ENCODE peak calls at places on chromosomes 7 and 10, in four cellular contexts. O is neural crest cell, U is dorsolateral prefrontal cortex, S is GM20000. N is an unnamed sample.

GRCh38 chr10:79345241-79346011 is 1.8 kb upstream of the PPIF start:
- DNase-seq in U (no peak), S (no peak), O (no peak), N (no peak)

GRCh38 chr7:98981701-98982100 is 103.4 kb downstream of the TRRAP start:
- DNase-seq in O (no peak), U (no peak), S (no peak), N (no peak)

GRCh38 chr10:59177031-59177861 is 803 bp downstream of the PHYHIPL start:
- DNase-seq in O (peak), U (peak), S (peak), N (peak)

GRCh38 chr10:69057951-69058297 is 30.0 kb upstream of the SRGN start:
- DNase-seq in O (no peak), U (no peak), S (no peak), N (no peak)

GRCh38 chr7:138074121-138074520 is 2.1 kb upstream of the AKR1D1 start:
- DNase-seq in U (no peak), S (no peak), O (no peak), N (no peak)

GRCh38 chr7:69187824-69188335 is 410.4 kb upstream of the AUTS2 start:
- DNase-seq in O (no peak), U (no peak), S (no peak), N (no peak)

GRCh38 chr10:83801983-83802382 is 337.3 kb upstream of the GHITM start:
- DNase-seq in O (no peak), U (no peak), S (no peak), N (no peak)

GRCh38 chr7:131649003-131649541 is 92.6 kb upstream of the PODXL start:
- DNase-seq in U (no peak), S (no peak), O (no peak), N (no peak)

GRCh38 chr7:19984231-19984632 is 210.8 kb upstream of the TMEM196 start:
- DNase-seq in U (no peak), S (no peak), O (no peak), N (no peak)

GRCh38 chr7:45882465-45882810 is 5.8 kb upstream of the IGFBP1 start:
- DNase-seq in S (no peak), O (no peak), U (no peak), N (no peak)

GRCh38 chr10:58044072-58044471 is 223.6 kb downstream of the IPMK start:
- DNase-seq in O (no peak), U (no peak), S (no peak), N (no peak)

GRCh38 chr10:6061056-6061455 is 1.1 kb downstream of the IL2RA start:
- DNase-seq in S (no peak), O (no peak), U (no peak), N (no peak)

GRCh38 chr7:69776611-69777010 is 178.3 kb downstream of the AUTS2 start:
- DNase-seq in U (no peak), S (no peak), O (no peak), N (no peak)

GRCh38 chr7:126436213-126436868 is 816.4 kb downstream of the GRM8 start:
- DNase-seq in O (no peak), U (no peak), S (no peak), N (no peak)

GRCh38 chr7:31950101-31950755 is 120.0 kb downstream of the PDE1C start:
- DNase-seq in O (no peak), U (no peak), S (no peak), N (no peak)

GRCh38 chr7:49643321-49643720 is 130.1 kb upstream of the VWC2 start:
- DNase-seq in O (no peak), U (no peak), S (no peak), N (peak)

GRCh38 chr10:79387974-79388850 is 40.9 kb downstream of the PPIF start:
- DNase-seq in U (peak), O (peak), S (no peak), N (peak)

GRCh38 chr7:4714767-4715384 is 32.8 kb downstream of the FOXK1 start:
- DNase-seq in O (no peak), U (no peak), S (no peak), N (no peak)

GRCh38 chr7:11748884-11749283 is 83.1 kb downstream of the THSD7A start:
- DNase-seq in U (no peak), O (no peak), S (no peak), N (no peak)
- TF ChIP-seq CTCF in U (no peak), O (peak), S (no peak), N (no peak)

DNA sequence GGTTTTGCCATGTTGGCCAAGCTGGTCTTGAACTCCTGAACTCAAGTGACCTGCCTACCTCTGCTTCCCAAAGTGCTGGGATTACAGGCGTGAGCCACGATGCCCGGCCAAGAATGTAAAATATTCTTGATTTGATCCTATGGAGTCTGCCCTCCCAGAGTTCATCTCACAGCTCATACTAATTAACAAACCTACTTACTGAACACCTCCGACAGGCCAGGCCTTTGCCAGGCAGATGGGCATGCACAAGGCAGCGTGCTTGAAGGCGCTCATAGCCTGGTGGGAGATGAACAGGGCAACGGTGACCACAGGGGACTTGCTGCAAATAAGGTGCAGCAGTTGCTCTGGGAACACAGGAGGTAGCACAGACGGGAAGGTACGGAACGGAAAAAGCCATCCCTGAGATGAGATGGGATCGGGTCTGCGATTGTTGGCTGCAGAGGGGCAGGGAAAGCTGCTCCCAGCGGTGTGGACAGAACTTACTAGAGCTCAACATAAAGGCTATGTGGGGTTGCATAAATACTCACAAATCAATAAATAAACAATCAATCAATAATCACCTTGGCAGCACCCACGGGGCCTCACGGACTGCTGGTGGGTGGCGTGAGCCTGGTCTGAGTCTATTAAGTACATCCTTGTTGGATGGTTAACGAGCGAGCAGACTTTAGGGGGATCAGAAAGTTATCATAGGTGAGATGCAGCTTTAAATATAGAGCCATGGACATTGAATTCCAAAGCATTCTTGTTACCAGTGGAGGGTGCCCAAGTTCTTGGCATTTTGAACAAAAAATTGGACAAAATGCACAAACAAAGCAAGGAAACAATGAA is 4.7 kb downstream of the ACBD7 start:
- DNase-seq in S (no peak), O (no peak), U (no peak), N (no peak)
- TF ChIP-seq CTCF in S (no peak), O (no peak), U (no peak), N (no peak)

DNA sequence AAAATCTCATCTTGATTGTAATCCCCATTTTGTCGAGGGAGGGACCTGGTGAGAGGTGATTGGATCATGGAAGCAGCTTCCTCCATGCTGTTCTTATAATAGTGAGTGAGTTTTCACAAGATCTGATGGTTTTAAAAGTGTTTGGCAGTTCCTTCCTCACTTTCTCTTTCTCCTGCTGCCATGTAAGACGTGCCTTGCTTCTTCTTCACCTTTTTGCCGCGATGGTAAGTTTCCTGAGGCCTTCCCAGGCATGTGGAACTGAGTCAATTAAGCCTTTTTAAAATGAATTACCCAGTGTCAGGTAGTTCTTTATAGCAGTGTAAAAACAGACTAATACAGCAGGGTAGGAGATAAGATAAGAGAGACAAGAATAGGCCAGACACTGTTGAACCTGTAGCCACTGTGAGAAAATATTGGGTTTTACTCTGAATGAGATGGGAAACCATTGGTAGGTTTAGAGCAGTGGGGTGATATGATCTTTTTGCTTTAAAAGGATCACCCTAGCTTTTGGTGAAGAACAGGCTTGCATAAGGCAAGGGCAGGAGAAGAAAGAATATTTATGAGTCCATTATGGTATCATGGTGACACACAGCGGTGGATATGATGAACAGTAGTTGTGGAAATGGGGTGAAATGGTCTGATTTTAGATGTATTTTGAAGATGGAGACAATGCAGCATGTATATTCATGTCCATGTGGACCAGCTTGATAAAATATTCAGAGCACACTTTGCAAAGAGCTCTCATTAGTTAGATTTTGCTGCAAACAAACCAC is 11.5 kb downstream of the OR6B1 start:
- DNase-seq in O (no peak), U (no peak), S (no peak), N (no peak)
- TF ChIP-seq CTCF in O (no peak), U (no peak), S (no peak), N (no peak)

GRCh38 chr10:21648040-21648439 is 114.0 kb downstream of the MLLT10 start:
- DNase-seq in U (no peak), S (no peak), O (no peak), N (no peak)

GRCh38 chr10:21650353-21650752 is 116.3 kb downstream of the MLLT10 start:
- DNase-seq in U (no peak), O (no peak), S (no peak), N (no peak)

DNA sequence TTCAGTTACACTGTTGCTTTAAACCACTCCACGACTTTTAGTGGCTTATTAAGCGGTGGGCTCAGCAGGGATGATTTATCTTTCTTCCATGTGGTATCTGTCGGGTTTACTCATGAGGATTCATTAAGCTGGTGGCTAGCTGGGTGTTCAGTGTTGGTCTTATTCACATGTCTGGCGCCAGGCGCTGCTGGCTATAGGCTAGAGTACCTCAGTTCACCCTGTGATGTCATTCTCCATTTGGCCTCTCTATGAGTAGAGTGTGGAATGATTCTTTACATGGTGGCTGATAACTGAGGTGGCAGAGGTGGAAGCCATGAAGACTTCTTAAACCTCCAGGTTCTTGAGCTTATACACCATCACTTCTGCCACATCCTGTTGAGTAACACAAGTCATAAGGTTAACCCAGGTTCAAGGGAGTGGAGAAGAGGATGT is 115.4 kb downstream of the MLLT10 start:
- DNase-seq in O (no peak), U (no peak), S (no peak), N (no peak)
- TF ChIP-seq CTCF in O (no peak), U (no peak), S (no peak), N (no peak)

GRCh38 chr7:40763319-40764287 is 628.8 kb downstream of the SUGCT start:
- DNase-seq in U (no peak), O (no peak), S (no peak), N (no peak)
- TF ChIP-seq CTCF in U (no peak), O (no peak), S (no peak), N (peak)

GRCh38 chr7:155559519-155560108 is 13.3 kb upstream of the CNPY1 start:
- DNase-seq in U (no peak), S (no peak), O (no peak), N (no peak)

GRCh38 chr7:155558351-155558750 is 12.0 kb upstream of the CNPY1 start:
- DNase-seq in S (no peak), U (no peak), O (no peak), N (no peak)

GRCh38 chr7:155560196-155560595 is 13.8 kb upstream of the CNPY1 start:
- DNase-seq in U (no peak), O (no peak), S (no peak), N (no peak)

GRCh38 chr7:155557778-155558177 is 11.4 kb upstream of the CNPY1 start:
- DNase-seq in S (no peak), O (no peak), U (no peak), N (no peak)

GRCh38 chr7:155558961-155559360 is 12.6 kb upstream of the CNPY1 start:
- DNase-seq in U (no peak), O (no peak), S (no peak), N (no peak)
- TF ChIP-seq CTCF in U (no peak), O (no peak), S (no peak), N (no peak)

N was measured in progenitor cell of endocrine pancreas.